ENCODE peak calls at places on chromosomes 4 and X, in five cellular contexts. One of them, this sample, is unnamed. For H3K4me1, the result is how much of the 10 kb centered on the place peaks cover.

GRCh38 chrX:47661539-47661938 is 2.6 kb upstream of the UXT start:
- DNase-seq in heart left ventricle: no peak
- DNase-seq in OCI-LY7: no peak
- DNase-seq in suprapubic skin: no peak
- DNase-seq in fibroblast of lung: no peak
- DNase-seq in this sample: no peak

GRCh38 chr4:93475730-93476129 is 352.8 kb upstream of the ATOH1 start:
- DNase-seq in heart left ventricle: no peak
- DNase-seq in OCI-LY7: no peak
- DNase-seq in suprapubic skin: no peak
- DNase-seq in fibroblast of lung: peak
- DNase-seq in this sample: no peak

GRCh38 chrX:127207326-127207725 is 387.8 kb downstream of the PRR32 start:
- DNase-seq in heart left ventricle: no peak
- DNase-seq in OCI-LY7: no peak
- DNase-seq in suprapubic skin: no peak
- DNase-seq in fibroblast of lung: no peak
- DNase-seq in this sample: no peak

GRCh38 chrX:113400193-113400704 is 559.6 kb upstream of the AMOT start:
- DNase-seq in heart left ventricle: no peak
- DNase-seq in OCI-LY7: no peak
- DNase-seq in suprapubic skin: no peak
- DNase-seq in fibroblast of lung: no peak
- DNase-seq in this sample: no peak

GRCh38 chr4:20493761-20494353 is 206.4 kb upstream of the PACRGL start:
- DNase-seq in heart left ventricle: no peak
- DNase-seq in OCI-LY7: no peak
- DNase-seq in suprapubic skin: no peak
- DNase-seq in fibroblast of lung: peak
- DNase-seq in this sample: no peak

GRCh38 chr4:168630445-168631187 is 133.8 kb downstream of the PALLD start:
- DNase-seq in heart left ventricle: no peak
- DNase-seq in OCI-LY7: no peak
- DNase-seq in suprapubic skin: no peak
- DNase-seq in fibroblast of lung: peak
- DNase-seq in this sample: no peak

GRCh38 chr4:26719954-26720552 is 136.2 kb downstream of the TBC1D19 start:
- DNase-seq in heart left ventricle: no peak
- DNase-seq in OCI-LY7: peak
- DNase-seq in suprapubic skin: no peak
- DNase-seq in fibroblast of lung: peak
- DNase-seq in this sample: no peak

GRCh38 chr4:5383191-5383980 is 325.0 kb downstream of the EVC2 start:
- DNase-seq in heart left ventricle: no peak
- DNase-seq in OCI-LY7: no peak
- DNase-seq in suprapubic skin: no peak
- DNase-seq in fibroblast of lung: no peak
- DNase-seq in this sample: no peak

GRCh38 chr4:173522874-173523395 is 7.1 kb downstream of the HAND2 start:
- DNase-seq in heart left ventricle: no peak
- DNase-seq in OCI-LY7: no peak
- DNase-seq in suprapubic skin: no peak
- DNase-seq in fibroblast of lung: no peak
- DNase-seq in this sample: no peak

GRCh38 chrX:132426695-132427281 is 62.0 kb downstream of the MBNL3 start:
- DNase-seq in heart left ventricle: no peak
- DNase-seq in OCI-LY7: no peak
- DNase-seq in suprapubic skin: no peak
- DNase-seq in fibroblast of lung: peak
- DNase-seq in this sample: no peak

GRCh38 chr4:102616661-102617060 is 115.5 kb downstream of the NFKB1 start:
- DNase-seq in heart left ventricle: no peak
- DNase-seq in OCI-LY7: peak
- DNase-seq in suprapubic skin: no peak
- DNase-seq in fibroblast of lung: no peak
- DNase-seq in this sample: peak

GRCh38 chr4:168309781-168310180 is 8.8 kb downstream of the DDX60 start:
- DNase-seq in heart left ventricle: no peak
- DNase-seq in OCI-LY7: no peak
- DNase-seq in suprapubic skin: no peak
- DNase-seq in fibroblast of lung: peak
- DNase-seq in this sample: no peak

GRCh38 chr4:80912350-80912749 is 118.2 kb upstream of the BMP3 start:
- DNase-seq in heart left ventricle: no peak
- DNase-seq in OCI-LY7: no peak
- DNase-seq in suprapubic skin: no peak
- DNase-seq in fibroblast of lung: no peak
- DNase-seq in this sample: no peak

GRCh38 chr4:86831262-86832090 is 17.7 kb downstream of the SLC10A6 start:
- DNase-seq in heart left ventricle: no peak
- DNase-seq in OCI-LY7: no peak
- DNase-seq in suprapubic skin: no peak
- DNase-seq in fibroblast of lung: peak
- DNase-seq in this sample: no peak

GRCh38 chrX:22963186-22963585 is 36.6 kb upstream of the DDX53 start:
- DNase-seq in heart left ventricle: no peak
- DNase-seq in OCI-LY7: no peak
- DNase-seq in suprapubic skin: no peak
- DNase-seq in fibroblast of lung: no peak
- DNase-seq in this sample: no peak

GRCh38 chr4:1777822-1778641 is 15.1 kb upstream of the FGFR3 start:
- DNase-seq in heart left ventricle: no peak
- DNase-seq in OCI-LY7: no peak
- DNase-seq in suprapubic skin: no peak
- DNase-seq in fibroblast of lung: no peak
- DNase-seq in this sample: no peak

GRCh38 chr4:20443406-20443805 is 191.7 kb downstream of the SLIT2 start:
- DNase-seq in heart left ventricle: no peak
- DNase-seq in OCI-LY7: no peak
- DNase-seq in suprapubic skin: no peak
- DNase-seq in fibroblast of lung: no peak
- DNase-seq in this sample: no peak

GRCh38 chr4:40199999-40200880 is 3.4 kb downstream of the RHOH start:
- DNase-seq in heart left ventricle: no peak
- DNase-seq in OCI-LY7: peak
- DNase-seq in suprapubic skin: no peak
- DNase-seq in fibroblast of lung: no peak
- DNase-seq in this sample: peak

GRCh38 chr4:95551653-95552052 is 2.9 kb upstream of the UNC5C start:
- DNase-seq in heart left ventricle: no peak
- DNase-seq in OCI-LY7: no peak
- DNase-seq in suprapubic skin: no peak
- DNase-seq in fibroblast of lung: no peak
- DNase-seq in this sample: no peak

GRCh38 chrX:80876877-80877276 is 67.2 kb upstream of the BRWD3 start:
- DNase-seq in heart left ventricle: no peak
- DNase-seq in OCI-LY7: peak
- DNase-seq in suprapubic skin: no peak
- DNase-seq in fibroblast of lung: peak
- DNase-seq in this sample: no peak

GRCh38 chrX:119495734-119496520 is 27.7 kb downstream of the SLC25A5 start:
- DNase-seq in heart left ventricle: no peak
- DNase-seq in OCI-LY7: peak
- DNase-seq in suprapubic skin: no peak
- DNase-seq in fibroblast of lung: no peak
- DNase-seq in this sample: no peak
- H3K27ac ChIP-seq in heart left ventricle: no peak
- H3K27ac ChIP-seq in OCI-LY7: no peak
- H3K27ac ChIP-seq in suprapubic skin: peak
- H3K27ac ChIP-seq in fibroblast of lung: no peak
- H3K27ac ChIP-seq in this sample: no peak

GRCh38 chr4:44150091-44150576 is 298.5 kb downstream of the KCTD8 start:
- DNase-seq in heart left ventricle: no peak
- DNase-seq in OCI-LY7: no peak
- DNase-seq in suprapubic skin: no peak
- DNase-seq in fibroblast of lung: peak
- DNase-seq in this sample: no peak
- H3K4me1 ChIP-seq in heart left ventricle: under half
- H3K4me1 ChIP-seq in OCI-LY7: under half
- H3K4me1 ChIP-seq in suprapubic skin: under half
- H3K4me1 ChIP-seq in fibroblast of lung: under half
- H3K4me1 ChIP-seq in this sample: under half

GRCh38 chr4:128380306-128380705 is 92.7 kb upstream of the PGRMC2 start:
- DNase-seq in heart left ventricle: no peak
- DNase-seq in OCI-LY7: no peak
- DNase-seq in suprapubic skin: no peak
- DNase-seq in fibroblast of lung: no peak
- DNase-seq in this sample: no peak
- H3K27ac ChIP-seq in heart left ventricle: no peak
- H3K27ac ChIP-seq in OCI-LY7: no peak
- H3K27ac ChIP-seq in suprapubic skin: no peak
- H3K27ac ChIP-seq in fibroblast of lung: no peak
- H3K27ac ChIP-seq in this sample: no peak

DNA sequence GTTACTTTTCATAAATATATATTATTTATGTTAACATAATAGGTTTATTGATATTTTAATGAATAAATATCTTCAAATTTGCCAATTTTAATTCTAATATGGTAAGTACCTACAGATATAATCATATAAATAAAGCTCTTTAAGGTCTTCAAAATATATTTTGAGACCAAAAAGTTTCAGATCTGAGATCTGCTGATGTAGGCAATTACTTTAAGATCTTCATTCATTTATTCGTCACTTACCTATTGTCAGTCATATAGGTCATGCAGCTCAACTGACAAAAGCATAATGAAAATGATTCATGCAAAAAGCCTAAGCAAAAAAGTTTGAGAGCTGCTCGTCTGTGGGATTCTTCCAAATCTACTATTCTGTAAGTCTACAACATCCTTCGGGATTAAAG is 64.8 kb downstream of the AFAP1 start:
- DNase-seq in heart left ventricle: no peak
- DNase-seq in OCI-LY7: no peak
- DNase-seq in suprapubic skin: no peak
- DNase-seq in fibroblast of lung: no peak
- DNase-seq in this sample: no peak
- H3K4me1 ChIP-seq in heart left ventricle: half or more
- H3K4me1 ChIP-seq in OCI-LY7: under half
- H3K4me1 ChIP-seq in suprapubic skin: under half
- H3K4me1 ChIP-seq in fibroblast of lung: under half
- H3K4me1 ChIP-seq in this sample: under half

GRCh38 chr4:3405176-3405575 is 36.6 kb upstream of the HGFAC start:
- DNase-seq in heart left ventricle: peak
- DNase-seq in OCI-LY7: no peak
- DNase-seq in suprapubic skin: peak
- DNase-seq in fibroblast of lung: no peak
- DNase-seq in this sample: no peak

GRCh38 chr4:3404546-3404945 is 37.2 kb upstream of the HGFAC start:
- DNase-seq in heart left ventricle: peak
- DNase-seq in OCI-LY7: no peak
- DNase-seq in suprapubic skin: peak
- DNase-seq in fibroblast of lung: no peak
- DNase-seq in this sample: no peak

GRCh38 chr4:3401436-3402171 is 40.2 kb upstream of the HGFAC start:
- DNase-seq in heart left ventricle: peak
- DNase-seq in OCI-LY7: no peak
- DNase-seq in suprapubic skin: no peak
- DNase-seq in fibroblast of lung: no peak
- DNase-seq in this sample: no peak

GRCh38 chr4:3403104-3403906 is 38.5 kb upstream of the HGFAC start:
- DNase-seq in heart left ventricle: peak
- DNase-seq in OCI-LY7: no peak
- DNase-seq in suprapubic skin: peak
- DNase-seq in fibroblast of lung: no peak
- DNase-seq in this sample: no peak

DNA sequence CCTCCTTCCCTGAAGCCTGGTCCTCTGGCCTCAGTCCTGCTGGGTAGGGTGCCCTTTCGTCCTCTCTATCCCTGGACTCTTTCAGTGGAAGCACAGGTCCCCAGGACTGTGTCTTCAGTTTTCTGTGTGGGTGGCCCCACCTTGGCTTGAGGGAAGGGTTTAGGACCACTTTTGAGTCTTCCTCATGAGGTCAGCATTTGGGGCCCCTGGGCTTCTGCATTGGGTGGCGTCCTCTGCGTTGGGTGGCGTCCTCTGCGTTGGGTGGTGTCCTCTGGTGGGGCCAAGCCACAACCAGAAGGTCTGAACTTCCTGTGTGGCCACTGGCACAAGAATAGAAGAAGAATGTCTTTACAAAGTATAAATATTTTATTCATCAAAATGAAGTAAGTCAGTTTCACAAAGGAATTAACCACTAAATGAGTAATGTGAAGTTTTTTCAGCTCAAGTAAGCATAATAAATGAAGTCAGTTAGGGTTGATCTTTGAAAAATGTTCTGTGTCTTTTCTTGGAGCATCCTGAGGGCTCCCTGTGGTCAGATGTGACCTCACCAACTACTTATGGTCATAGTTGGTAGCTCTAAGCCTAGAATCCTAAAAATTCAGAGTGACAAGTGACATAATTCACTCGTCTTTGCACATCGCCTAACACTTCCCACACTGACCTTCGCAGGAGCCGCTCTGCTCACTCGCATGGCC is 39.2 kb upstream of the HGFAC start:
- DNase-seq in heart left ventricle: peak
- DNase-seq in OCI-LY7: no peak
- DNase-seq in suprapubic skin: no peak
- DNase-seq in fibroblast of lung: peak
- DNase-seq in this sample: no peak
- H3K27ac ChIP-seq in heart left ventricle: no peak
- H3K27ac ChIP-seq in OCI-LY7: no peak
- H3K27ac ChIP-seq in suprapubic skin: peak
- H3K27ac ChIP-seq in fibroblast of lung: peak
- H3K27ac ChIP-seq in this sample: no peak

GRCh38 chrX:154751121-154751668 is 318 bp upstream of the GAB3 start:
- DNase-seq in heart left ventricle: peak
- DNase-seq in OCI-LY7: no peak
- DNase-seq in suprapubic skin: no peak
- DNase-seq in fibroblast of lung: no peak
- DNase-seq in this sample: peak

GRCh38 chrX:154750301-154751120 is at the start of gene GAB3:
- DNase-seq in heart left ventricle: peak
- DNase-seq in OCI-LY7: no peak
- DNase-seq in suprapubic skin: no peak
- DNase-seq in fibroblast of lung: peak
- DNase-seq in this sample: peak

GRCh38 chrX:154748712-154749339 is 2.1 kb downstream of the GAB3 start:
- DNase-seq in heart left ventricle: peak
- DNase-seq in OCI-LY7: peak
- DNase-seq in suprapubic skin: no peak
- DNase-seq in fibroblast of lung: peak
- DNase-seq in this sample: peak

GRCh38 chrX:154749856-154750255 is 1.0 kb downstream of the GAB3 start:
- DNase-seq in heart left ventricle: no peak
- DNase-seq in OCI-LY7: no peak
- DNase-seq in suprapubic skin: no peak
- DNase-seq in fibroblast of lung: no peak
- DNase-seq in this sample: peak

GRCh38 chrX:154751669-154752271 is 893 bp upstream of the GAB3 start:
- DNase-seq in heart left ventricle: peak
- DNase-seq in OCI-LY7: no peak
- DNase-seq in suprapubic skin: no peak
- DNase-seq in fibroblast of lung: no peak
- DNase-seq in this sample: no peak
- H3K4me1 ChIP-seq in heart left ventricle: under half
- H3K4me1 ChIP-seq in OCI-LY7: under half
- H3K4me1 ChIP-seq in suprapubic skin: under half
- H3K4me1 ChIP-seq in fibroblast of lung: under half
- H3K4me1 ChIP-seq in this sample: under half

GRCh38 chr4:61210186-61210939 is 10.2 kb downstream of the ADGRL3 start:
- DNase-seq in heart left ventricle: no peak
- DNase-seq in OCI-LY7: no peak
- DNase-seq in suprapubic skin: no peak
- DNase-seq in fibroblast of lung: no peak
- DNase-seq in this sample: no peak
- H3K27ac ChIP-seq in heart left ventricle: no peak
- H3K27ac ChIP-seq in OCI-LY7: no peak
- H3K27ac ChIP-seq in suprapubic skin: no peak
- H3K27ac ChIP-seq in fibroblast of lung: no peak
- H3K27ac ChIP-seq in this sample: no peak